ENCODE peak calls at places on chromosomes 3 and 15, in six cellular contexts. O is mesendoderm; P is GM20000; E is progenitor cell of endocrine pancreas; A is pons; D is activated T-cell treated with anti-CD3 and anti-CD28 coated beads, Interleukin-2, amount 50 U/mL, for 1 hour. Z is an unnamed sample.

GRCh38 chr15:89115547-89115946 is 27.3 kb downstream of the ABHD2 start:
- DNase-seq in D (no peak), O (no peak), E (peak), P (no peak), A (no peak), Z (no peak)

GRCh38 chr3:134927596-134927995 is 132.5 kb downstream of the EPHB1 start:
- DNase-seq in E (no peak), D (no peak), A (no peak), O (no peak), P (no peak), Z (no peak)

GRCh38 chr3:149621218-149622005 is 36.4 kb downstream of the WWTR1 start:
- DNase-seq in O (no peak), P (no peak), A (no peak), D (no peak), E (no peak), Z (no peak)

GRCh38 chr3:2446146-2446545 is 347.5 kb downstream of the CNTN4 start:
- DNase-seq in O (no peak), E (no peak), A (no peak), P (no peak), D (no peak), Z (no peak)

GRCh38 chr3:107578523-107578922 is 55.8 kb downstream of the BBX start:
- DNase-seq in O (peak), P (no peak), A (no peak), D (no peak), E (no peak), Z (no peak)

GRCh38 chr15:72474466-72474911 is 359 bp downstream of the ARIH1 start:
- DNase-seq in A (no peak), E (no peak), P (no peak), D (no peak), O (peak), Z (no peak)

GRCh38 chr15:79570004-79570403 is 137.9 kb downstream of the MINAR1 start:
- DNase-seq in O (no peak), A (no peak), E (no peak), P (no peak), D (no peak), Z (no peak)

GRCh38 chr3:23952646-23953045 is 7.6 kb downstream of the NR1D2 start:
- DNase-seq in D (no peak), P (no peak), O (no peak), E (no peak), A (no peak), Z (no peak)

GRCh38 chr3:94146455-94146854 is 83.6 kb downstream of the NSUN3 start:
- DNase-seq in A (no peak), D (no peak), E (no peak), P (no peak), O (no peak), Z (no peak)

GRCh38 chr3:31472479-31473390 is 60.0 kb upstream of the STT3B start:
- DNase-seq in A (no peak), P (no peak), D (no peak), O (no peak), E (no peak), Z (no peak)

GRCh38 chr3:100850156-100850555 is 140.9 kb downstream of the TFG start:
- DNase-seq in P (no peak), E (no peak), A (no peak), D (no peak), O (no peak), Z (no peak)

GRCh38 chr3:117118604-117119003 is 409.0 kb downstream of the TUSC7 start:
- DNase-seq in A (no peak), D (no peak), E (no peak), P (no peak), O (no peak), Z (no peak)

GRCh38 chr15:76393614-76394013 is 57.0 kb downstream of the ISL2 start:
- DNase-seq in D (no peak), E (no peak), O (peak), A (no peak), P (no peak), Z (no peak)

GRCh38 chr3:42731476-42732195 is 29.0 kb upstream of the HHATL start:
- DNase-seq in E (no peak), A (no peak), O (no peak), D (no peak), P (no peak), Z (no peak)

GRCh38 chr3:71599416-71599815 is 15.9 kb upstream of the FOXP1 start:
- DNase-seq in A (no peak), P (no peak), D (no peak), O (no peak), E (no peak), Z (no peak)

GRCh38 chr15:87021771-87022170 is 942.1 kb downstream of the AGBL1 start:
- DNase-seq in O (no peak), D (no peak), E (no peak), A (no peak), P (no peak), Z (no peak)

GRCh38 chr3:124315215-124316033 is 323.5 kb upstream of the ROPN1 start:
- DNase-seq in O (no peak), E (no peak), D (no peak), A (no peak), P (no peak), Z (no peak)

GRCh38 chr15:57485869-57486268 is 105.8 kb upstream of the MYZAP start:
- DNase-seq in A (no peak), O (peak), E (no peak), P (no peak), D (no peak), Z (peak)

Z was measured in upper lobe of left lung.